ENCODE peak calls at places on chromosomes 1 and 21, in four cellular contexts. J is upper lobe of left lung, F is HepG2, S is K562. M is an unnamed sample. For H3K4me1, the result is how much of the 10 kb centered on the place peaks cover.

GRCh38 chr1:62304515-62304914 is 14.7 kb downstream of the KANK4 start:
- ATAC-seq in J (no peak), F (no peak), S (no peak), M (no peak)

GRCh38 chr1:220045356-220046051 is 801 bp downstream of the EPRS1 start:
- ATAC-seq in J (no peak), F (peak), S (peak), M (no peak)

GRCh38 chr1:33634806-33635205 is 162.4 kb downstream of the ZSCAN20 start:
- ATAC-seq in J (peak), F (peak), S (peak), M (no peak)

GRCh38 chr1:203934651-203935050 is 73.3 kb downstream of the SNRPE start:
- ATAC-seq in J (no peak), F (no peak), S (no peak), M (no peak)

GRCh38 chr1:182430263-182431068 is 19.5 kb upstream of the RGSL1 start:
- ATAC-seq in J (no peak), F (no peak), S (peak), M (no peak)

GRCh38 chr1:197466813-197467212 is 198.8 kb downstream of the CRB1 start:
- ATAC-seq in J (no peak), F (no peak), S (no peak), M (no peak)

GRCh38 chr21:34603710-34604057 is 11.2 kb downstream of the RCAN1 start:
- ATAC-seq in J (no peak), F (no peak), S (no peak), M (no peak)

GRCh38 chr1:205172729-205173366 is 38.7 kb downstream of the DSTYK start:
- ATAC-seq in J (no peak), F (no peak), S (peak), M (peak)

GRCh38 chr1:109802136-109802900 is 38.6 kb upstream of the EPS8L3 start:
- ATAC-seq in J (no peak), F (peak), S (peak), M (no peak)

GRCh38 chr1:181100015-181100905 is 11.8 kb downstream of the IER5 start:
- ATAC-seq in J (no peak), F (no peak), S (no peak), M (no peak)
- TF ChIP-seq POLR2A in J (no peak), F (no peak), S (no peak), M (no peak)

GRCh38 chr1:81233591-81233990 is 567.1 kb upstream of the ADGRL2 start:
- ATAC-seq in J (no peak), F (no peak), S (no peak), M (no peak)

GRCh38 chr1:81232505-81232904 is 568.2 kb upstream of the ADGRL2 start:
- ATAC-seq in J (no peak), F (no peak), S (no peak), M (no peak)

GRCh38 chr1:81230983-81231728 is 569.6 kb upstream of the ADGRL2 start:
- ATAC-seq in J (no peak), F (no peak), S (no peak), M (no peak)

GRCh38 chr1:81234237-81234636 is 566.5 kb upstream of the ADGRL2 start:
- ATAC-seq in J (no peak), F (no peak), S (no peak), M (no peak)

GRCh38 chr1:81231729-81232038 is 569.0 kb upstream of the ADGRL2 start:
- ATAC-seq in J (no peak), F (no peak), S (no peak), M (no peak)
- TF ChIP-seq EP300 in J (no peak), F (no peak), S (no peak), M (no peak)

GRCh38 chr1:17440827-17441168 is 1.3 kb upstream of the RCC2 start:
- ATAC-seq in J (no peak), F (no peak), S (no peak), M (no peak)
- H3K4me1 ChIP-seq in J (under half), F (under half), S (under half), M (under half)

GRCh38 chr1:2547210-2548067 is 8.7 kb upstream of the TNFRSF14 start:
- ATAC-seq in J (no peak), F (no peak), S (peak), M (no peak)
- TF ChIP-seq POLR2A in J (peak), F (no peak), S (peak), M (no peak)

GRCh38 chr1:22807340-22807739 is 96.7 kb downstream of the EPHB2 start:
- ATAC-seq in J (no peak), F (no peak), S (no peak), M (no peak)

GRCh38 chr1:22809783-22810182 is 99.1 kb downstream of the EPHB2 start:
- ATAC-seq in J (no peak), F (no peak), S (no peak), M (no peak)

GRCh38 chr1:22806584-22806983 is 95.9 kb downstream of the EPHB2 start:
- ATAC-seq in J (no peak), F (no peak), S (no peak), M (no peak)

GRCh38 chr1:22808846-22809501 is 98.3 kb downstream of the EPHB2 start:
- ATAC-seq in J (peak), F (no peak), S (no peak), M (peak)

DNA sequence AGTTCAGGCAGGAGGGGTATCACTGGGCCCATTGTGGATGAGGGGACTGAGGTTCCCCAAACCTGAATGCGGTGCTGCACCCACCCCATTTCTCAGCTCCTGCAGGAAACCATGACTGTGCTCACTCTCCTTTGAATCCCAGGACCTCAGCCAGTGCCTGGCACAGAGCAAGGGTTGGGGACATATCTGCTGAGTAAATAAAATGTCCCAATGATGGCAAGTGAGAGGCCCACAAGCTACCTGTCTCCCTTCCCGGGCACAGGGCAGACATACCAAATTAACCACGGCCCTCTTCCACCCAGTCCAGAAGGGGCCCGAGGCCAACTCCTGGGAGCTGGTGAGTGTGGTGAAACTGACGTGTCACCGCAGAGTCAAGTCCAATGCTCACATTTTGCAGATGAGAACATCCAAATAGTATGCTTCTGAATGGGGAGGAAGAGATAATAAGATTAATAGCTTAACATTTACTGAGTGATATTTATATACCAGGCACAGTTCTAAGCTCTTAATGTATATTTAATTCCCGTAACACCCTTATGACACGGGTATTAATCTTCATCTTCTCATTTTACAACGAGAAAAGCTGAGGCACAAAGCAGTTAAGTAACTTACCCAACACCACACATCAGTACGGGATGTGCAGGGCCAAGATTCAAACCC is 97.7 kb downstream of the EPHB2 start:
- ATAC-seq in J (no peak), F (no peak), S (no peak), M (peak)
- TF ChIP-seq EP300 in J (no peak), F (no peak), S (no peak), M (no peak)

GRCh38 chr1:19433610-19433999 is 51.7 kb downstream of the CAPZB start:
- ATAC-seq in J (no peak), F (no peak), S (no peak), M (peak)

GRCh38 chr1:19436716-19437476 is 48.4 kb downstream of the CAPZB start:
- ATAC-seq in J (no peak), F (peak), S (peak), M (peak)

GRCh38 chr1:19437911-19438310 is 47.4 kb downstream of the CAPZB start:
- ATAC-seq in J (peak), F (no peak), S (no peak), M (peak)

GRCh38 chr1:19435181-19435580 is 50.2 kb downstream of the CAPZB start:
- ATAC-seq in J (no peak), F (no peak), S (no peak), M (peak)

DNA sequence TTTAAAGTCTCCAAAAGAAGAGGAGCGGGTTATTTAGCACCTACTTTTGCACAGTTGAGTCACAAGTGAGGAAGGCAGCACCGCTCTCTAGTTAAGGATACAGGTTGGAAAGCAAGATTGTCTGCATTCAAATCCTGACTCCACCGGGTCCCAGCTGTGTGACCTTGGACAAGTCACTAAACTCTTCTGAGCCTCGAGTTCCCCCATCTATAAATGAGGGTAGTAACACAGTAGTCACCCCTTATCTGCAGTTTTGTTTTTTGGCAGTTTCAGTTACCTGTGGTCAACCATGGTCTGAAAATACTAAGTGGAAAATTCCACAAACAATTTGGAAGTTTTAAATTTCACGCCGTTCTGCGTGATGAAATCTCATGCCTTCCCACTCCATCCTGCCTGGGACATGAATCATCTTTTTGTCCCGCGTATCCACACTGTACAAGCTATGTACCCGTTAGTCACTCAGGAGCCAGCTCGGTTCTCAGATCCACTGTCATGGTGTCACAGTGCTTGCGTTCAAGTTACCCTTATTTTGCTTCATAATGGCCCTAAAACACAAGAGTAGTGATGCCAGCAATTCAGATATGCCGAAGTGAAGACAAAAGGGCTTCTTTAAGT is 49.4 kb downstream of the CAPZB start:
- ATAC-seq in J (no peak), F (peak), S (no peak), M (no peak)
- H3K4me1 ChIP-seq in J (half or more), F (half or more), S (under half), M (half or more)

GRCh38 chr1:10430216-10431064 is at the start of gene CENPS:
- ATAC-seq in J (peak), F (peak), S (peak), M (peak)
- TF ChIP-seq POLR2A in J (peak), F (peak), S (peak), M (peak)

DNA sequence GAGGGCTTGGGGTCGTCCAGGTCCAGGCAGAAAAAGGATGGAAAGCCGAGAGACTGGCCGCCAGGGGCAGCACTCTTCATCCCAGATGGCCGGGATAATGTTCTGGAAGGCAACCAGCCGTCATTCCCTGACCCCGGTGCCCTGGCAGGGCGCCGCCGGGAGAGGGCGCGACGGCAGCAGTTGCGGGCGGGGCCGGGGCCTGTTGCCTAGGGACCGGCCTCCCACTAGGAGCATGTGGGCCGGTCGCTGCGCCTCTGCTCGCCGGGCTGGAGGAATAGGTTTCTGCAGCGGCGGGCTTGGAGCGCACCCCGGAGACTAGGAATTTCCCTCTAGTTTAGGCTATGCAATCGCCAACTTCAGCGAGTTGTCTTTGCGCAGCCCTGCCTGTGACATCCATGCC is 11.0 kb downstream of the DMRTB1 start:
- ATAC-seq in J (peak), F (peak), S (peak), M (peak)
- TF ChIP-seq EP300 in J (no peak), F (no peak), S (no peak), M (no peak)

DNA sequence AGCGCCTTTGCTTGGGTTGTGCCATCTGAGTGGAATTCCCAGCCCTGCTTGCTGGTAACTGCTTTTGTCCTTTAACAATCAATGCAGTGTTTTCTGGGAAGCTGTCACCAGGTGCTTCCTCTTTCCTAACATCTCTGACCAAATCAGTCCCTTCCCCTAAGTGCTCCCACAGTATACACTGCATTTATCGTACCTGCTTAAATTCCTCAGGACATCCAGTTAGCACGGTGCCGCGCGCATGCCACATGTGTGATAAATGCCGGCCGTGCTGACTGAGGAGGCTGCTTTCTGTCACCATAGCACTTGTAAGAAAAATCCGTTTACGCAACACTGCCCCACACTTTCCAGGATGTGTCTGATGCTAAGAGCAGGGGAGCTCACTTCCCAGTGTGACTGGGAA is 115.4 kb downstream of the BCAR3 start:
- ATAC-seq in J (peak), F (no peak), S (no peak), M (peak)
- H3K4me1 ChIP-seq in J (under half), F (under half), S (under half), M (under half)